ENCODE peak calls at places on chromosomes 16 and 17, in eight cellular contexts. R, T, O, I, D, B, N and K are unnamed samples.

GRCh38 chr17:55238197-55238930 is 26.4 kb upstream of the HLF start:
- DNase-seq in R (peak), T (peak), O (peak), I (peak), D (peak), B (peak), N (peak), K (peak)

GRCh38 chr16:81513204-81514040 is 68.8 kb downstream of the CMIP start:
- DNase-seq in R (no peak), T (peak), O (no peak), I (peak), D (no peak), B (no peak), N (peak), K (no peak)

GRCh38 chr17:13157656-13158055 is 139.8 kb upstream of the ELAC2 start:
- DNase-seq in R (no peak), T (no peak), O (no peak), I (peak), D (no peak), B (no peak), N (no peak), K (no peak)

GRCh38 chr16:48381201-48381600 is 4.0 kb downstream of the SIAH1 start:
- DNase-seq in R (no peak), T (peak), O (no peak), I (peak), D (no peak), B (no peak), N (peak), K (no peak)

GRCh38 chr17:82713015-82713723 is 3.3 kb upstream of the FN3KRP start:
- DNase-seq in R (no peak), T (no peak), O (no peak), I (no peak), D (no peak), B (no peak), N (no peak), K (no peak)

GRCh38 chr17:2025622-2026309 is 632 bp upstream of the RTN4RL1 start:
- DNase-seq in R (peak), T (peak), O (peak), I (peak), D (no peak), B (peak), N (peak), K (peak)

GRCh38 chr17:16013943-16014407 is 14.4 kb downstream of the TTC19 start:
- DNase-seq in R (peak), T (peak), O (peak), I (peak), D (peak), B (peak), N (peak), K (peak)

GRCh38 chr16:56349086-56349415 is 76.3 kb downstream of the AMFR start:
- DNase-seq in R (no peak), T (no peak), O (no peak), I (no peak), D (no peak), B (no peak), N (no peak), K (no peak)

GRCh38 chr17:3667366-3668278 is 756 bp downstream of the TAX1BP3 start:
- DNase-seq in R (peak), T (peak), O (peak), I (peak), D (no peak), B (peak), N (peak), K (peak)

GRCh38 chr16:50848755-50849514 is 107.0 kb downstream of the CYLD start:
- DNase-seq in R (no peak), T (no peak), O (no peak), I (no peak), D (no peak), B (no peak), N (no peak), K (no peak)

GRCh38 chr16:81164481-81164880 is 68.3 kb upstream of the GCSH start:
- DNase-seq in R (no peak), T (no peak), O (no peak), I (no peak), D (no peak), B (no peak), N (no peak), K (no peak)

GRCh38 chr16:76487411-76488064 is 210.3 kb downstream of the CNTNAP4 start:
- DNase-seq in R (no peak), T (no peak), O (no peak), I (no peak), D (no peak), B (peak), N (no peak), K (no peak)

GRCh38 chr16:75392911-75393310 is 40.4 kb downstream of the CFDP1 start:
- DNase-seq in R (no peak), T (no peak), O (no peak), I (peak), D (no peak), B (no peak), N (no peak), K (no peak)

GRCh38 chr16:2879854-2880508 is 3.0 kb upstream of the FLYWCH2 start:
- DNase-seq in R (no peak), T (no peak), O (no peak), I (no peak), D (no peak), B (no peak), N (no peak), K (no peak)

GRCh38 chr16:65117701-65118448 is 4.0 kb downstream of the CDH11 start:
- DNase-seq in R (peak), T (peak), O (peak), I (peak), D (peak), B (peak), N (peak), K (peak)

GRCh38 chr17:78951967-78952551 is 26.9 kb upstream of the TIMP2 start:
- DNase-seq in R (no peak), T (no peak), O (no peak), I (no peak), D (no peak), B (no peak), N (no peak), K (peak)

GRCh38 chr17:63701477-63702222 is 1.7 kb upstream of the LIMD2 start:
- DNase-seq in R (no peak), T (no peak), O (no peak), I (no peak), D (no peak), B (no peak), N (no peak), K (no peak)

GRCh38 chr17:17355426-17355825 is 52.3 kb downstream of the NT5M start:
- DNase-seq in R (no peak), T (no peak), O (no peak), I (no peak), D (no peak), B (no peak), N (no peak), K (no peak)

GRCh38 chr16:27377666-27378485 is 24.1 kb upstream of the IL21R start:
- DNase-seq in R (no peak), T (no peak), O (no peak), I (no peak), D (no peak), B (no peak), N (no peak), K (no peak)

GRCh38 chr16:27379919-27380318 is 22.1 kb upstream of the IL21R start:
- DNase-seq in R (no peak), T (no peak), O (no peak), I (no peak), D (no peak), B (no peak), N (no peak), K (no peak)

GRCh38 chr16:27374794-27375499 is 27.0 kb upstream of the IL21R start:
- DNase-seq in R (peak), T (peak), O (peak), I (peak), D (peak), B (peak), N (peak), K (peak)

GRCh38 chr16:27382187-27382855 is 19.7 kb upstream of the IL21R start:
- DNase-seq in R (no peak), T (no peak), O (no peak), I (no peak), D (no peak), B (no peak), N (no peak), K (no peak)

GRCh38 chr16:27378871-27379580 is 22.9 kb upstream of the IL21R start:
- DNase-seq in R (no peak), T (peak), O (no peak), I (peak), D (no peak), B (no peak), N (no peak), K (no peak)
- H3K4me2 ChIP-seq in R (no peak), T (no peak), O (no peak), I (no peak), D (peak), B (no peak), N (no peak), K (no peak)

DNA sequence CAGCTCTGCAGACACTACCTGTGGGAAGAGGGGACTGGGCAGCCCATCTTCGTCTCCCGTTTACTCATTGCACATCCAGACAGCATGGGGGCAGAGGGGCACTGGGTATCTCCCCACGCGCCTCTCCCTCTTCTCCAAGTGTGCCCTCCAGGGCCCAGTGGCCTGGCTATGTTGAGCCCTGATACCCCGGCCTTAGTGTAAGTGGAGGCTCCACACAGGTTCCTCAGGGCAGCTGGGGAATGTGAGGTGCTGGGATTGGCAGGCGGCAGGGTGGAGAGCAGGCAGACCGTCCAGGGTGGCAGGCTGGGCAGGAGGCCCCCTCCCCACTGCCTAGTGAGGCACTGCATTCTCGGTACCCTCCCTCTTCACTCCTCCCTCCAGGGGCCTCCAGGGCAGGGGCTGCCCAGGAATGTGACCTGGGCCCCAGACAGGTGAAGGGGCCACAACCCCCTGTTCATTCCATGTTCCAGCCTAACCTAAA is 13.2 kb upstream of the NAGLU start:
- DNase-seq in R (no peak), T (no peak), O (no peak), I (no peak), D (no peak), B (no peak), N (no peak), K (no peak)
- H3K27ac ChIP-seq in R (no peak), T (peak), O (peak), I (peak), D (no peak), B (peak), N (peak), K (peak)

GRCh38 chr17:50331085-50331791 is 14.7 kb upstream of the XYLT2 start:
- DNase-seq in R (peak), T (peak), O (no peak), I (peak), D (no peak), B (no peak), N (no peak), K (no peak)

GRCh38 chr17:50330151-50330753 is 15.7 kb upstream of the XYLT2 start:
- DNase-seq in R (no peak), T (no peak), O (no peak), I (no peak), D (no peak), B (no peak), N (no peak), K (no peak)

GRCh38 chr17:50328360-50328759 is 17.6 kb upstream of the XYLT2 start:
- DNase-seq in R (no peak), T (no peak), O (no peak), I (no peak), D (no peak), B (no peak), N (no peak), K (no peak)

GRCh38 chr17:50328926-50329325 is 17.0 kb upstream of the XYLT2 start:
- DNase-seq in R (no peak), T (no peak), O (no peak), I (no peak), D (no peak), B (no peak), N (no peak), K (no peak)

GRCh38 chr17:50329716-50330115 is 16.2 kb upstream of the XYLT2 start:
- DNase-seq in R (no peak), T (no peak), O (no peak), I (no peak), D (no peak), B (no peak), N (no peak), K (no peak)
- H3K4me2 ChIP-seq in R (no peak), T (no peak), O (no peak), I (no peak), D (no peak), B (no peak), N (no peak), K (no peak)

GRCh38 chr17:75754378-75755204 is 10.4 kb downstream of the GALK1 start:
- DNase-seq in R (no peak), T (no peak), O (no peak), I (no peak), D (no peak), B (no peak), N (no peak), K (no peak)
- H3K27ac ChIP-seq in R (no peak), T (peak), O (no peak), I (no peak), D (peak), B (no peak), N (no peak), K (peak)

DNA sequence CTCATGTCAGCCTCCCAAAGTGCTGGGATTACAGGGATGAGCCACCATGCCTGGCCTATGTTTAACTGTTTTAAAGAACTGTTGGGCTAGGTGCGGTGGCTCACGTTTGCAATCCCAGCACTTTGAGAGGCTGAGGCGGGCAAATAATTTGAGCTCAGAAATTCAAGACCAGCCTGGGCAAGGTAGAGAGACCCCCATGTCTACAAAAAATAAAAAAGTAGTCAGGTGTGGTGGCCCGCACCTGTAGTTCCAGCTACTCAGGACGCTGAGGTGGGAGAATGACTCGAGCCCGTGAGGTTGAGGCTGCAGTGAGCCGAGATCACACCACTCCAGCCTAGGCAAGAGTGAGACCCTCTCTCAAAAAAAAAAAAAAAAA is 1.9 kb upstream of the ITGAL start:
- DNase-seq in R (no peak), T (no peak), O (no peak), I (no peak), D (no peak), B (no peak), N (no peak), K (no peak)
- H3K4me2 ChIP-seq in R (no peak), T (no peak), O (no peak), I (no peak), D (no peak), B (no peak), N (no peak), K (no peak)

DNA sequence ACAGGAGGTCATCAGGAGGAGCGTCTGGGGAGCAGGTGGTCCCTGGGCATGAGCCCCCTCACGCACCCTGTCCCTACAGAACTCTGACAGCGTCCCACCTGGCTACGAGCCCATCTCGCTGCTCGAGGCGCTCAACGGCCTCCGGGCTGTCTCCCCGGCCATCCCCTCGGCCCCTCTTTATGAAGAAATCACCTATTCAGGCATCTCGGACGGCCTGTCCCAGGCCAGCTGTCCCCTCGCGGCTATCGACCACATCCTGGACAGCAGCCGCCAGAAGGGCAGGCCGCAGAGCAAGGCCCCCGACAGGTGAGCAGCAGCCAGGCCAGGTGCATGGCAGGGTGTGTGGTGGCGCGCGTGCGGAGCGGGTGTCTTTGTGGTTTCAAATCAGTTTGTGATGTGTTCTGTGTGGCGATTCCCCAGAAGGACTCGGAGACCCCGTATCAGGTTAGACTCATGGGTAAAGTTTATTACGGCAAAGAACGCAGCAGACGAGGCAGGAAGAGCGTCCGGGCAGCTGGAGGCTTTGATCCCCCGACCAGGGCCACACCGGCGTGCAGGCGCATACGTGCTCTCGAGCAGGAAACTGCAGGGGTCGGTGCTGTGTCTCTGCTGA is 11.8 kb upstream of the NUDT16L1 start:
- DNase-seq in R (no peak), T (no peak), O (no peak), I (no peak), D (no peak), B (no peak), N (no peak), K (no peak)
- H3K27ac ChIP-seq in R (no peak), T (no peak), O (no peak), I (no peak), D (no peak), B (no peak), N (no peak), K (no peak)

GRCh38 chr16:9096416-9096952 is 5.0 kb downstream of the HAPSTR1 start:
- DNase-seq in R (peak), T (no peak), O (no peak), I (no peak), D (no peak), B (no peak), N (no peak), K (no peak)

GRCh38 chr16:9097266-9098219 is 6.1 kb downstream of the HAPSTR1 start:
- DNase-seq in R (no peak), T (no peak), O (no peak), I (no peak), D (no peak), B (no peak), N (no peak), K (no peak)

GRCh38 chr16:9094008-9094846 is 2.8 kb downstream of the HAPSTR1 start:
- DNase-seq in R (no peak), T (no peak), O (no peak), I (no peak), D (no peak), B (no peak), N (no peak), K (no peak)

GRCh38 chr16:9095171-9095570 is 3.7 kb downstream of the HAPSTR1 start:
- DNase-seq in R (no peak), T (no peak), O (no peak), I (no peak), D (no peak), B (no peak), N (no peak), K (no peak)

DNA sequence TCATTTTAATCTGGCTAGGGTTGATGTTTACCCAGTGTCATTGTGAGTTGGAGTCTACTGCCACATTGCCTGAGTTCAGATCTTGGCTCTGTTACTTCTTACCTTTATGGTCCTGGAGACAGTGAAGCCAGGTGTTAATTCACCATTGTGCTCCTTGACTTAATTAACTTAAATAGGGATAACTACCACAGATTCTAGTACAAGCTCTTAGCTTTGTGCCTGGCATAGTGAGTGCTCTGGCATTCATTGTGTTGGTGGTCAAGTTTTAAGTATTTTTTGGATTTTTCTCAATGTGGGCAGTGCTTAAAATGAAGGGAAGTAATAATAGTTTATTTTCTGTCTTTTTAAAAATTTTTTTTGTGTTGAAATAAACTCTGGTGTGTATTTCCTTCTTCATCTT is 4.6 kb downstream of the HAPSTR1 start:
- DNase-seq in R (no peak), T (no peak), O (no peak), I (no peak), D (no peak), B (no peak), N (no peak), K (no peak)
- H3K4me2 ChIP-seq in R (peak), T (peak), O (peak), I (peak), D (peak), B (peak), N (peak), K (peak)

GRCh38 chr16:11750056-11750455 is 7.4 kb upstream of the TXNDC11 start:
- DNase-seq in R (no peak), T (no peak), O (no peak), I (no peak), D (no peak), B (no peak), N (no peak), K (no peak)
- H3K27ac ChIP-seq in R (no peak), T (no peak), O (no peak), I (no peak), D (no peak), B (no peak), N (no peak), K (no peak)

GRCh38 chr16:67543036-67543435 is 14.4 kb downstream of the RIPOR1 start:
- DNase-seq in R (no peak), T (no peak), O (no peak), I (no peak), D (no peak), B (no peak), N (no peak), K (no peak)
- H3K4me2 ChIP-seq in R (no peak), T (no peak), O (no peak), I (no peak), D (no peak), B (no peak), N (no peak), K (no peak)